ENCODE peak calls at places on chromosomes 16 and 17, in five cellular contexts. K is transverse colon, M is breast epithelium, S is upper lobe of right lung, V is thoracic aorta. Q is an unnamed sample.

GRCh38 chr17:38888842-38889241 is 19.0 kb downstream of the LASP1 start:
- DNase-seq in S (no peak), V (no peak), M (no peak), K (no peak), Q (no peak)

GRCh38 chr17:78884148-78884870 is 18.7 kb downstream of the CEP295NL start:
- DNase-seq in V (no peak), M (no peak), K (no peak), S (no peak), Q (peak; percentile 37)

GRCh38 chr17:7177954-7178477 is 1.2 kb downstream of the ASGR1 start:
- DNase-seq in M (no peak), K (no peak), S (no peak), V (no peak), Q (no peak)

GRCh38 chr16:17658881-17659280 is 188.1 kb upstream of the XYLT1 start:
- DNase-seq in M (peak; percentile 25), V (no peak), K (no peak), S (no peak), Q (no peak)

GRCh38 chr17:32914181-32914580 is 13.8 kb upstream of the TMEM98 start:
- DNase-seq in S (no peak), V (no peak), K (no peak), M (no peak), Q (no peak)

GRCh38 chr17:22411185-22411784 is 719.0 kb downstream of the KCNJ18 start:
- DNase-seq in K (no peak), M (no peak), S (no peak), V (no peak), Q (no peak)

GRCh38 chr16:30678586-30678970 is 20.3 kb downstream of the FBRS start:
- DNase-seq in M (no peak), K (no peak), V (no peak), S (no peak), Q (no peak)

GRCh38 chr16:29745853-29746345 is at the start of gene C16orf54:
- DNase-seq in M (peak; percentile 37), K (peak; percentile 87), S (peak; percentile 91), V (no peak), Q (peak; percentile 53)

GRCh38 chr16:58937661-58938060 is 203.5 kb upstream of the GOT2 start:
- DNase-seq in V (no peak), K (no peak), M (no peak), S (no peak), Q (no peak)

GRCh38 chr17:82301916-82302497 is 15.4 kb downstream of the CD7 start:
- DNase-seq in V (no peak), K (peak; percentile 47), M (peak; percentile 57), S (peak; percentile 67), Q (no peak)

GRCh38 chr17:77494664-77495435 is 354.1 kb downstream of the SEC14L1 start:
- DNase-seq in K (peak; percentile 83), S (peak; percentile 87), M (peak; percentile 63), V (peak; percentile 49), Q (peak; percentile 91)

GRCh38 chr16:87190288-87191240 is 126.6 kb downstream of the C16orf95 start:
- DNase-seq in K (no peak), S (no peak), M (no peak), V (no peak), Q (no peak)

GRCh38 chr16:90031931-90032663 is 12.8 kb upstream of the DBNDD1 start:
- DNase-seq in V (no peak), S (no peak), K (no peak), M (no peak), Q (no peak)

GRCh38 chr17:82752371-82753200 is 721 bp downstream of the TBCD start:
- DNase-seq in K (peak; percentile 39), M (no peak), S (peak; percentile 76), V (no peak), Q (no peak)

GRCh38 chr16:87201052-87201451 is 116.1 kb downstream of the C16orf95 start:
- DNase-seq in V (peak; percentile 76), S (no peak), M (no peak), K (peak; percentile 27), Q (peak; percentile 63)

GRCh38 chr17:76820039-76820438 is 48.2 kb upstream of the MGAT5B start:
- DNase-seq in M (no peak), K (no peak), V (no peak), S (no peak), Q (no peak)

GRCh38 chr17:69518951-69519350 is 104.5 kb downstream of the MAP2K6 start:
- DNase-seq in M (no peak), S (no peak), V (no peak), K (no peak), Q (no peak)

GRCh38 chr16:55147401-55147800 is 176.6 kb upstream of the IRX6 start:
- DNase-seq in M (no peak), S (no peak), V (no peak), K (no peak), Q (no peak)

GRCh38 chr17:7834554-7834890 is 505 bp downstream of the KDM6B start:
- DNase-seq in V (no peak), S (peak; percentile 91), K (peak; percentile 84), M (peak; percentile 54), Q (peak; percentile 76)

GRCh38 chr16:11510178-11510973 is 76.3 kb downstream of the LITAF start:
- DNase-seq in S (no peak), V (no peak), M (no peak), K (no peak), Q (no peak)

GRCh38 chr17:72467841-72468653 is 347.2 kb downstream of the SOX9 start:
- DNase-seq in S (no peak), V (no peak), K (peak; percentile 87), M (peak; percentile 91), Q (no peak)

GRCh38 chr16:80347900-80348299 is 192.9 kb upstream of the DYNLRB2 start:
- DNase-seq in K (no peak), S (peak; percentile 68), V (no peak), M (no peak), Q (peak; percentile 65)

GRCh38 chr17:79563237-79564013 is 47.4 kb downstream of the RBFOX3 start:
- DNase-seq in S (no peak), M (no peak), K (no peak), V (no peak), Q (no peak)

GRCh38 chr16:22898874-22899348 is 84.9 kb downstream of the HS3ST2 start:
- DNase-seq in M (peak; percentile 52), V (peak; percentile 10), S (peak; percentile 78), K (peak; percentile 78), Q (peak; percentile 77)

GRCh38 chr16:62298567-62298966 is 262.3 kb upstream of the CDH8 start:
- DNase-seq in V (no peak), K (no peak), S (no peak), M (no peak), Q (no peak)

GRCh38 chr16:66604376-66605176 is at the start of gene CMTM3:
- DNase-seq in M (no peak), V (no peak), S (peak; percentile 87), K (peak; percentile 59), Q (peak; percentile 65)

GRCh38 chr16:30741461-30741914 is 6.7 kb upstream of the PHKG2 start:
- DNase-seq in K (peak; percentile 72), V (no peak), S (peak; percentile 84), M (peak; percentile 97), Q (peak; percentile 51)

GRCh38 chr16:878071-878784 is 77.7 kb upstream of the GNG13 start:
- DNase-seq in S (no peak), V (no peak), M (no peak), K (peak; percentile 18), Q (no peak)

GRCh38 chr16:69111831-69112230 is 6.4 kb downstream of the HAS3 start:
- DNase-seq in V (no peak), S (peak; percentile 50), M (no peak), K (no peak), Q (no peak)

GRCh38 chr16:25135239-25135878 is 23.8 kb downstream of the LCMT1 start:
- DNase-seq in V (no peak), M (no peak), K (peak; percentile 36), S (no peak), Q (no peak)

DNA sequence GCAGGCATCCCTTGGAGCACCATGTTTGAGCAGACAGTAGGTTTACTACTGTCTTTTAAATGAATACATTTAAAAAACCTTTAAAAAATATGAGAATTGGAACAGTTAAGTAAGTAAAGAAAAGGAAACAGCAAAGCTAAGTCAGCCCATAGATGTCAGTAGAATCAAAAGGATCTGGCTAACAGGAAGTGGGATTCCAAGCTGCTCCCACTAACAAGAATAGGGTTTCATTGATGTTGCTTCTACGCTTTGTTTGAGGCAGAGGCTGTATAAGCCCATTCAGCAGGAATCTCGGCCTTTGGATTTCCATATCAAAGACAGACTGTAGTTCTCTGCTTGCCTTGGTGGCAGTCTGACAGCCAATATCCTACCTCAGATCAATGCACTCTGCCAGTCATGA is 122.9 kb upstream of the ELAC2 start:
- DNase-seq in V (no peak), S (no peak), K (no peak), M (no peak), Q (no peak)
- TF ChIP-seq CTCF in V (no peak), S (no peak), K (no peak), M (no peak), Q (no peak)

GRCh38 chr16:35533683-35534082 is 2074.3 kb downstream of the TP53TG3F start:
- DNase-seq in M (no peak), S (no peak), K (no peak), V (no peak), Q (no peak)
- H3K9me3 ChIP-seq in M (peaks cover 9% of the 10 kb centered on the region), S (no peaks in the 10 kb centered on the region), K (no peaks in the 10 kb centered on the region), V (no peaks in the 10 kb centered on the region), Q (no peaks in the 10 kb centered on the region)

DNA sequence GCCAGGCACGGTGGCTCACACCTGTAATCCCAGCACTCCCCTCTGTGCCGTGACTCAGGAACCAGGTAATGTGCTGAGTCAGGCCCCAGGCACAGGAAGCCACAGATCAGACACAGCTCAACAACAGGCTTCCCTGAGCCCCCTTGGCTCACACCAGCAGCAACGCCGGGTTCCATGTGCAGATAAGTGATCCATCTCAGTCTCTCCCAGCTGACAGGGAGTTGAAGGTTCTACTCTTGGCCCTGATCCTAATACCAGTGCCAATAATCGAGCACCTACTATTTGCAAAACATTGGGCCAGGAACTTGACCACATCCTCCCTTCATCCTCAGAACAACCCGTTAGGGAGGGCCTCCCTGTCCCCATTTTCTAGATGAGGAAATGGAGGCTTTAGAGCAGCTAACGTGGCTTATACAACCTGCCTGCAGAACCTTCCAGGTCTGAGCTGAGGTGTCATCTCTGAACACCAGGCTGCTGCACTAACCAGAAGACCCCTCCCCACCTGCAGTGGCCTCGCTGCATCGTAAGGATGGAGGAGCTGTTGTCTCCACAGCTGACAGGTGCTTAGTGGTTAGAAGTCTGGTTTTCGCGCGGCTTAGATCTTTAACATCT is 64.8 kb upstream of the AMZ2 start:
- DNase-seq in M (peak; percentile 16), V (no peak), K (peak; percentile 44), S (no peak), Q (no peak)
- H3K4me1 ChIP-seq in M (no peaks in the 10 kb centered on the region), V (no peaks in the 10 kb centered on the region), K (no peaks in the 10 kb centered on the region), S (no peaks in the 10 kb centered on the region), Q (no peaks in the 10 kb centered on the region)

GRCh38 chr16:50245417-50246298 is 20.7 kb upstream of the ADCY7 start:
- DNase-seq in S (peak; percentile 88), V (no peak), M (peak; percentile 16), K (peak; percentile 68), Q (no peak)
- TF ChIP-seq CTCF in S (peak; percentile 6), V (no peak), M (no peak), K (no peak), Q (no peak)

GRCh38 chr17:67920212-67920611 is 76.1 kb downstream of the C17orf58 start:
- DNase-seq in V (no peak), S (no peak), M (no peak), K (no peak), Q (peak; percentile 67)
- H3K9me3 ChIP-seq in V (no peaks in the 10 kb centered on the region), S (no peaks in the 10 kb centered on the region), M (no peaks in the 10 kb centered on the region), K (no peaks in the 10 kb centered on the region), Q (no peaks in the 10 kb centered on the region)

GRCh38 chr16:73033271-73033998 is 14.5 kb downstream of the ZFHX3 start:
- DNase-seq in K (no peak), V (no peak), M (no peak), S (no peak), Q (no peak)
- H3K4me1 ChIP-seq in K (peaks cover 22% of the 10 kb centered on the region), V (peaks cover 53% of the 10 kb centered on the region), M (no peaks in the 10 kb centered on the region), S (peaks cover 33% of the 10 kb centered on the region), Q (peaks cover 53% of the 10 kb centered on the region)

Q was measured in adrenal gland.